ENCODE peak calls at places on chromosomes 16 and 17, in eight cellular contexts. F is heart left ventricle; G is mucosa of descending colon; J is GM23338; S is central memory CD4-positive, alpha-beta T cell; Z is effector memory CD8-positive, alpha-beta T cell; A is globus pallidus; T is RPMI7951. L is an unnamed sample.

GRCh38 chr17:9677411-9677810 is 32.1 kb downstream of the USP43 start:
- DNase-seq in F (no peak), G (no peak), J (no peak), S (no peak), Z (no peak), A (no peak), T (peak; percentile 60), L (no peak)

GRCh38 chr17:79628861-79629547 is 18.2 kb upstream of the RBFOX3 start:
- DNase-seq in F (peak; percentile 6), G (no peak), J (no peak), S (no peak), Z (no peak), A (no peak), T (no peak), L (no peak)

GRCh38 chr17:46078675-46079074 is 79.6 kb downstream of the STH start:
- DNase-seq in F (no peak), G (no peak), J (no peak), S (no peak), Z (no peak), A (no peak), T (no peak), L (no peak)

GRCh38 chr16:65422934-65423333 is 301.1 kb upstream of the CDH11 start:
- DNase-seq in F (peak; percentile 34), G (no peak), J (no peak), S (no peak), Z (no peak), A (no peak), T (no peak), L (no peak)

GRCh38 chr17:61556224-61557188 is 34.5 kb downstream of the NACA2 start:
- DNase-seq in F (no peak), G (no peak), J (peak; percentile 3), S (no peak), Z (no peak), A (no peak), T (peak; percentile 11), L (no peak)

GRCh38 chr17:4136373-4136772 is 6.5 kb downstream of the ZZEF1 start:
- DNase-seq in F (peak; percentile 60), G (peak; percentile 74), J (no peak), S (no peak), Z (no peak), A (peak; percentile 39), T (no peak), L (no peak)

GRCh38 chr16:586047-586644 is 3.7 kb upstream of the RAB40C start:
- DNase-seq in F (no peak), G (no peak), J (no peak), S (no peak), Z (no peak), A (no peak), T (no peak), L (no peak)

GRCh38 chr16:75238853-75239371 is 12.5 kb downstream of the BCAR1 start:
- DNase-seq in F (no peak), G (no peak), J (no peak), S (no peak), Z (no peak), A (no peak), T (peak; percentile 83), L (no peak)

GRCh38 chr17:55734128-55734781 is 11.6 kb upstream of the TMEM100 start:
- DNase-seq in F (no peak), G (no peak), J (peak; percentile 43), S (no peak), Z (no peak), A (no peak), T (no peak), L (no peak)

GRCh38 chr17:7956208-7956965 is 24.4 kb downstream of the CNTROB start:
- DNase-seq in F (peak; percentile 74), G (no peak), J (no peak), S (no peak), Z (no peak), A (no peak), T (no peak), L (no peak)

GRCh38 chr16:4315185-4316102 is at the start of gene GLIS2:
- DNase-seq in F (peak; percentile 81), G (no peak), J (peak; percentile 89), S (no peak), Z (no peak), A (peak; percentile 45), T (peak; percentile 70), L (peak; percentile 28)

GRCh38 chr16:27671410-27671809 is 121.5 kb downstream of the KATNIP start:
- DNase-seq in F (no peak), G (no peak), J (peak; percentile 53), S (no peak), Z (no peak), A (no peak), T (no peak), L (no peak)